ENCODE peak calls at places on chromosomes 6 and 20, in seven cellular contexts. One of them, this sample, is unnamed.

GRCh38 chr6:37501632-37502466 is 2.2 kb upstream of the CCDC167 start:
- DNase-seq in glomerular endothelial cell: no peak
- DNase-seq in islet precursor cell: no peak
- DNase-seq in mucosa of gallbladder: no peak
- DNase-seq in GM12864: no peak
- DNase-seq in SK-MEL-5: no peak
- DNase-seq in activated T-cell treated with anti-CD3 and anti-CD28 coated beads, Interleukin-2, amount 50 U/mL, for 48 hours: peak; percentile 53
- DNase-seq in this sample: no peak

GRCh38 chr6:132414761-132415160 is 13.5 kb upstream of the MOXD1 start:
- DNase-seq in glomerular endothelial cell: no peak
- DNase-seq in islet precursor cell: peak; percentile 79
- DNase-seq in mucosa of gallbladder: no peak
- DNase-seq in GM12864: no peak
- DNase-seq in SK-MEL-5: peak; percentile 81
- DNase-seq in activated T-cell treated with anti-CD3 and anti-CD28 coated beads, Interleukin-2, amount 50 U/mL, for 48 hours: no peak
- DNase-seq in this sample: no peak

GRCh38 chr6:34295721-34296120 is 46.9 kb upstream of the SMIM29 start:
- DNase-seq in glomerular endothelial cell: no peak
- DNase-seq in islet precursor cell: no peak
- DNase-seq in mucosa of gallbladder: no peak
- DNase-seq in GM12864: peak; percentile 86
- DNase-seq in SK-MEL-5: no peak
- DNase-seq in activated T-cell treated with anti-CD3 and anti-CD28 coated beads, Interleukin-2, amount 50 U/mL, for 48 hours: no peak
- DNase-seq in this sample: no peak

GRCh38 chr6:150271501-150272263 is 97.1 kb upstream of the IYD start:
- DNase-seq in glomerular endothelial cell: no peak
- DNase-seq in islet precursor cell: no peak
- DNase-seq in mucosa of gallbladder: no peak
- DNase-seq in GM12864: no peak
- DNase-seq in SK-MEL-5: no peak
- DNase-seq in activated T-cell treated with anti-CD3 and anti-CD28 coated beads, Interleukin-2, amount 50 U/mL, for 48 hours: no peak
- DNase-seq in this sample: no peak

GRCh38 chr6:31836036-31836675 is 8.6 kb downstream of the HSPA1B start:
- DNase-seq in glomerular endothelial cell: no peak
- DNase-seq in islet precursor cell: no peak
- DNase-seq in mucosa of gallbladder: no peak
- DNase-seq in GM12864: no peak
- DNase-seq in SK-MEL-5: no peak
- DNase-seq in activated T-cell treated with anti-CD3 and anti-CD28 coated beads, Interleukin-2, amount 50 U/mL, for 48 hours: peak; percentile 26
- DNase-seq in this sample: no peak

GRCh38 chr20:64076061-64076997 is 3.0 kb downstream of the RGS19 start:
- DNase-seq in glomerular endothelial cell: no peak
- DNase-seq in islet precursor cell: no peak
- DNase-seq in mucosa of gallbladder: no peak
- DNase-seq in GM12864: no peak
- DNase-seq in SK-MEL-5: no peak
- DNase-seq in activated T-cell treated with anti-CD3 and anti-CD28 coated beads, Interleukin-2, amount 50 U/mL, for 48 hours: no peak
- DNase-seq in this sample: no peak

GRCh38 chr6:22605736-22606135 is 36.4 kb downstream of the HDGFL1 start:
- DNase-seq in glomerular endothelial cell: no peak
- DNase-seq in islet precursor cell: no peak
- DNase-seq in mucosa of gallbladder: no peak
- DNase-seq in GM12864: no peak
- DNase-seq in SK-MEL-5: no peak
- DNase-seq in activated T-cell treated with anti-CD3 and anti-CD28 coated beads, Interleukin-2, amount 50 U/mL, for 48 hours: no peak
- DNase-seq in this sample: no peak

GRCh38 chr6:109695468-109695867 is 4.4 kb downstream of the FIG4 start:
- DNase-seq in glomerular endothelial cell: no peak
- DNase-seq in islet precursor cell: no peak
- DNase-seq in mucosa of gallbladder: no peak
- DNase-seq in GM12864: no peak
- DNase-seq in SK-MEL-5: peak; percentile 72
- DNase-seq in activated T-cell treated with anti-CD3 and anti-CD28 coated beads, Interleukin-2, amount 50 U/mL, for 48 hours: no peak
- DNase-seq in this sample: peak; percentile 76

GRCh38 chr6:102950967-102951366 is 1557.5 kb downstream of the GRIK2 start:
- DNase-seq in glomerular endothelial cell: no peak
- DNase-seq in islet precursor cell: no peak
- DNase-seq in mucosa of gallbladder: no peak
- DNase-seq in GM12864: no peak
- DNase-seq in SK-MEL-5: no peak
- DNase-seq in activated T-cell treated with anti-CD3 and anti-CD28 coated beads, Interleukin-2, amount 50 U/mL, for 48 hours: no peak
- DNase-seq in this sample: no peak

GRCh38 chr6:42929928-42930360 is 664 bp downstream of the CNPY3 start:
- DNase-seq in glomerular endothelial cell: no peak
- DNase-seq in islet precursor cell: no peak
- DNase-seq in mucosa of gallbladder: peak; percentile 30
- DNase-seq in GM12864: peak; percentile 96
- DNase-seq in SK-MEL-5: no peak
- DNase-seq in activated T-cell treated with anti-CD3 and anti-CD28 coated beads, Interleukin-2, amount 50 U/mL, for 48 hours: peak; percentile 79
- DNase-seq in this sample: no peak

GRCh38 chr6:123418101-123418500 is 218.6 kb downstream of the TRDN start:
- DNase-seq in glomerular endothelial cell: no peak
- DNase-seq in islet precursor cell: no peak
- DNase-seq in mucosa of gallbladder: no peak
- DNase-seq in GM12864: no peak
- DNase-seq in SK-MEL-5: no peak
- DNase-seq in activated T-cell treated with anti-CD3 and anti-CD28 coated beads, Interleukin-2, amount 50 U/mL, for 48 hours: no peak
- DNase-seq in this sample: no peak

GRCh38 chr6:88760091-88760490 is 203.3 kb downstream of the RNGTT start:
- DNase-seq in glomerular endothelial cell: no peak
- DNase-seq in islet precursor cell: no peak
- DNase-seq in mucosa of gallbladder: no peak
- DNase-seq in GM12864: no peak
- DNase-seq in SK-MEL-5: no peak
- DNase-seq in activated T-cell treated with anti-CD3 and anti-CD28 coated beads, Interleukin-2, amount 50 U/mL, for 48 hours: no peak
- DNase-seq in this sample: no peak

GRCh38 chr6:16972535-16972934 is 129.3 kb upstream of the STMND1 start:
- DNase-seq in glomerular endothelial cell: no peak
- DNase-seq in islet precursor cell: no peak
- DNase-seq in mucosa of gallbladder: no peak
- DNase-seq in GM12864: no peak
- DNase-seq in SK-MEL-5: no peak
- DNase-seq in activated T-cell treated with anti-CD3 and anti-CD28 coated beads, Interleukin-2, amount 50 U/mL, for 48 hours: no peak
- DNase-seq in this sample: no peak

GRCh38 chr20:46049815-46050214 is 20.8 kb downstream of the SLC12A5 start:
- DNase-seq in glomerular endothelial cell: no peak
- DNase-seq in islet precursor cell: no peak
- DNase-seq in mucosa of gallbladder: no peak
- DNase-seq in GM12864: no peak
- DNase-seq in SK-MEL-5: no peak
- DNase-seq in activated T-cell treated with anti-CD3 and anti-CD28 coated beads, Interleukin-2, amount 50 U/mL, for 48 hours: no peak
- DNase-seq in this sample: no peak

GRCh38 chr20:13661070-13661687 is 22.4 kb upstream of the TASP1 start:
- DNase-seq in glomerular endothelial cell: no peak
- DNase-seq in islet precursor cell: no peak
- DNase-seq in mucosa of gallbladder: no peak
- DNase-seq in GM12864: no peak
- DNase-seq in SK-MEL-5: no peak
- DNase-seq in activated T-cell treated with anti-CD3 and anti-CD28 coated beads, Interleukin-2, amount 50 U/mL, for 48 hours: no peak
- DNase-seq in this sample: no peak

GRCh38 chr6:170178561-170179477 is 112.1 kb downstream of the DLL1 start:
- DNase-seq in glomerular endothelial cell: peak; percentile 42
- DNase-seq in islet precursor cell: peak; percentile 46
- DNase-seq in mucosa of gallbladder: peak; percentile 75
- DNase-seq in GM12864: no peak
- DNase-seq in SK-MEL-5: no peak
- DNase-seq in activated T-cell treated with anti-CD3 and anti-CD28 coated beads, Interleukin-2, amount 50 U/mL, for 48 hours: no peak
- DNase-seq in this sample: peak; percentile 41

GRCh38 chr6:6557504-6557839 is 31.0 kb upstream of the LY86 start:
- DNase-seq in glomerular endothelial cell: no peak
- DNase-seq in islet precursor cell: no peak
- DNase-seq in mucosa of gallbladder: no peak
- DNase-seq in GM12864: no peak
- DNase-seq in SK-MEL-5: no peak
- DNase-seq in activated T-cell treated with anti-CD3 and anti-CD28 coated beads, Interleukin-2, amount 50 U/mL, for 48 hours: no peak
- DNase-seq in this sample: no peak

GRCh38 chr6:19603716-19604115 is 233.5 kb upstream of the ID4 start:
- DNase-seq in glomerular endothelial cell: no peak
- DNase-seq in islet precursor cell: no peak
- DNase-seq in mucosa of gallbladder: no peak
- DNase-seq in GM12864: no peak
- DNase-seq in SK-MEL-5: no peak
- DNase-seq in activated T-cell treated with anti-CD3 and anti-CD28 coated beads, Interleukin-2, amount 50 U/mL, for 48 hours: no peak
- DNase-seq in this sample: no peak

GRCh38 chr6:126797981-126798380 is 320.5 kb upstream of the RSPO3 start:
- DNase-seq in glomerular endothelial cell: no peak
- DNase-seq in islet precursor cell: no peak
- DNase-seq in mucosa of gallbladder: no peak
- DNase-seq in GM12864: no peak
- DNase-seq in SK-MEL-5: no peak
- DNase-seq in activated T-cell treated with anti-CD3 and anti-CD28 coated beads, Interleukin-2, amount 50 U/mL, for 48 hours: no peak
- DNase-seq in this sample: no peak

GRCh38 chr6:104606361-104606760 is 253.4 kb downstream of the HACE1 start:
- DNase-seq in glomerular endothelial cell: no peak
- DNase-seq in islet precursor cell: no peak
- DNase-seq in mucosa of gallbladder: no peak
- DNase-seq in GM12864: no peak
- DNase-seq in SK-MEL-5: no peak
- DNase-seq in activated T-cell treated with anti-CD3 and anti-CD28 coated beads, Interleukin-2, amount 50 U/mL, for 48 hours: no peak
- DNase-seq in this sample: peak; percentile 84

GRCh38 chr6:3867616-3868502 is 18.7 kb downstream of the FAM50B start:
- DNase-seq in glomerular endothelial cell: no peak
- DNase-seq in islet precursor cell: peak; percentile 43
- DNase-seq in mucosa of gallbladder: no peak
- DNase-seq in GM12864: no peak
- DNase-seq in SK-MEL-5: no peak
- DNase-seq in activated T-cell treated with anti-CD3 and anti-CD28 coated beads, Interleukin-2, amount 50 U/mL, for 48 hours: peak; percentile 42
- DNase-seq in this sample: no peak

GRCh38 chr6:54916858-54917257 is 70.3 kb downstream of the FAM83B start:
- DNase-seq in glomerular endothelial cell: no peak
- DNase-seq in islet precursor cell: no peak
- DNase-seq in mucosa of gallbladder: no peak
- DNase-seq in GM12864: no peak
- DNase-seq in SK-MEL-5: no peak
- DNase-seq in activated T-cell treated with anti-CD3 and anti-CD28 coated beads, Interleukin-2, amount 50 U/mL, for 48 hours: no peak
- DNase-seq in this sample: no peak

GRCh38 chr20:17438436-17439039 is 92.6 kb downstream of the BFSP1 start:
- DNase-seq in glomerular endothelial cell: no peak
- DNase-seq in islet precursor cell: no peak
- DNase-seq in mucosa of gallbladder: no peak
- DNase-seq in GM12864: no peak
- DNase-seq in SK-MEL-5: no peak
- DNase-seq in activated T-cell treated with anti-CD3 and anti-CD28 coated beads, Interleukin-2, amount 50 U/mL, for 48 hours: no peak
- DNase-seq in this sample: peak; percentile 67

GRCh38 chr20:52105573-52106422 is 85.8 kb downstream of the ZFP64 start:
- DNase-seq in glomerular endothelial cell: no peak
- DNase-seq in islet precursor cell: peak; percentile 88
- DNase-seq in mucosa of gallbladder: no peak
- DNase-seq in GM12864: no peak
- DNase-seq in SK-MEL-5: no peak
- DNase-seq in activated T-cell treated with anti-CD3 and anti-CD28 coated beads, Interleukin-2, amount 50 U/mL, for 48 hours: peak; percentile 62
- DNase-seq in this sample: peak; percentile 97

GRCh38 chr6:2412731-2413130 is 167.3 kb upstream of the GMDS start:
- DNase-seq in glomerular endothelial cell: no peak
- DNase-seq in islet precursor cell: no peak
- DNase-seq in mucosa of gallbladder: no peak
- DNase-seq in GM12864: no peak
- DNase-seq in SK-MEL-5: no peak
- DNase-seq in activated T-cell treated with anti-CD3 and anti-CD28 coated beads, Interleukin-2, amount 50 U/mL, for 48 hours: no peak
- DNase-seq in this sample: no peak

GRCh38 chr20:11905460-11906150 is 12.1 kb upstream of the BTBD3 start:
- DNase-seq in glomerular endothelial cell: no peak
- DNase-seq in islet precursor cell: no peak
- DNase-seq in mucosa of gallbladder: no peak
- DNase-seq in GM12864: no peak
- DNase-seq in SK-MEL-5: peak; percentile 11
- DNase-seq in activated T-cell treated with anti-CD3 and anti-CD28 coated beads, Interleukin-2, amount 50 U/mL, for 48 hours: no peak
- DNase-seq in this sample: no peak

GRCh38 chr6:22943331-22943730 is 374.0 kb downstream of the HDGFL1 start:
- DNase-seq in glomerular endothelial cell: no peak
- DNase-seq in islet precursor cell: no peak
- DNase-seq in mucosa of gallbladder: peak; percentile 16
- DNase-seq in GM12864: no peak
- DNase-seq in SK-MEL-5: no peak
- DNase-seq in activated T-cell treated with anti-CD3 and anti-CD28 coated beads, Interleukin-2, amount 50 U/mL, for 48 hours: no peak
- DNase-seq in this sample: no peak

GRCh38 chr6:64224819-64225218 is 589.2 kb downstream of the PHF3 start:
- DNase-seq in glomerular endothelial cell: no peak
- DNase-seq in islet precursor cell: no peak
- DNase-seq in mucosa of gallbladder: no peak
- DNase-seq in GM12864: no peak
- DNase-seq in SK-MEL-5: peak; percentile 80
- DNase-seq in activated T-cell treated with anti-CD3 and anti-CD28 coated beads, Interleukin-2, amount 50 U/mL, for 48 hours: no peak
- DNase-seq in this sample: no peak

GRCh38 chr20:59037386-59037785 is 5.2 kb downstream of the PRELID3B start:
- DNase-seq in glomerular endothelial cell: no peak
- DNase-seq in islet precursor cell: no peak
- DNase-seq in mucosa of gallbladder: no peak
- DNase-seq in GM12864: no peak
- DNase-seq in SK-MEL-5: no peak
- DNase-seq in activated T-cell treated with anti-CD3 and anti-CD28 coated beads, Interleukin-2, amount 50 U/mL, for 48 hours: no peak
- DNase-seq in this sample: no peak

GRCh38 chr6:6494677-6495076 is 93.8 kb upstream of the LY86 start:
- DNase-seq in glomerular endothelial cell: peak; percentile 7
- DNase-seq in islet precursor cell: peak; percentile 75
- DNase-seq in mucosa of gallbladder: peak; percentile 39
- DNase-seq in GM12864: peak; percentile 13
- DNase-seq in SK-MEL-5: peak; percentile 80
- DNase-seq in activated T-cell treated with anti-CD3 and anti-CD28 coated beads, Interleukin-2, amount 50 U/mL, for 48 hours: peak; percentile 45
- DNase-seq in this sample: peak; percentile 95

GRCh38 chr20:51894201-51894600 is 91.9 kb upstream of the SALL4 start:
- DNase-seq in glomerular endothelial cell: no peak
- DNase-seq in islet precursor cell: no peak
- DNase-seq in mucosa of gallbladder: no peak
- DNase-seq in GM12864: no peak
- DNase-seq in SK-MEL-5: no peak
- DNase-seq in activated T-cell treated with anti-CD3 and anti-CD28 coated beads, Interleukin-2, amount 50 U/mL, for 48 hours: no peak
- DNase-seq in this sample: no peak

GRCh38 chr20:48750941-48751620 is 76.7 kb downstream of the PREX1 start:
- DNase-seq in glomerular endothelial cell: peak; percentile 50
- DNase-seq in islet precursor cell: no peak
- DNase-seq in mucosa of gallbladder: no peak
- DNase-seq in GM12864: no peak
- DNase-seq in SK-MEL-5: no peak
- DNase-seq in activated T-cell treated with anti-CD3 and anti-CD28 coated beads, Interleukin-2, amount 50 U/mL, for 48 hours: no peak
- DNase-seq in this sample: peak; percentile 95

GRCh38 chr6:135291288-135292116 is 110.4 kb downstream of the MYB start:
- DNase-seq in glomerular endothelial cell: peak; percentile 18
- DNase-seq in islet precursor cell: no peak
- DNase-seq in mucosa of gallbladder: no peak
- DNase-seq in GM12864: no peak
- DNase-seq in SK-MEL-5: peak; percentile 6
- DNase-seq in activated T-cell treated with anti-CD3 and anti-CD28 coated beads, Interleukin-2, amount 50 U/mL, for 48 hours: no peak
- DNase-seq in this sample: no peak